ENCODE peak calls at places on chromosomes 4 and X, in five cellular contexts. E, J, R, B and S are unnamed samples.

GRCh38 chrX:48961585-48962091 is 4.2 kb upstream of the OTUD5 start:
- DNase-seq in R (no peak), B (no peak), J (no peak), E (no peak), S (no peak)

GRCh38 chrX:97126020-97126419 is 242.3 kb downstream of the RPA4 start:
- DNase-seq in J (no peak), R (no peak), B (no peak), E (no peak), S (no peak)

GRCh38 chrX:1661048-1661921 is 46.4 kb downstream of the ASMT start:
- DNase-seq in B (no peak), J (no peak), R (peak; percentile 91), E (no peak), S (no peak)

GRCh38 chr4:47926667-47927258 is 12.4 kb upstream of the NFXL1 start:
- DNase-seq in J (peak; percentile 56), E (peak; percentile 24), B (peak; percentile 53), R (peak; percentile 36), S (no peak)

GRCh38 chr4:22348410-22348809 is 167.5 kb downstream of the ADGRA3 start:
- DNase-seq in R (no peak), B (no peak), E (no peak), J (no peak), S (no peak)

GRCh38 chrX:68807818-68808217 is 21.0 kb upstream of the EFNB1 start:
- DNase-seq in J (no peak), E (peak; percentile 10), B (peak; percentile 16), R (no peak), S (no peak)

GRCh38 chr4:10204401-10205058 is 87.9 kb upstream of the WDR1 start:
- DNase-seq in R (no peak), E (no peak), J (no peak), B (no peak), S (no peak)

GRCh38 chr4:185640809-185641675 is 105.7 kb upstream of the PDLIM3 start:
- DNase-seq in E (peak; percentile 15), B (peak; percentile 74), J (no peak), R (no peak), S (peak; percentile 32)

GRCh38 chr4:108094923-108095482 is 73.7 kb downstream of the LEF1 start:
- DNase-seq in R (no peak), J (no peak), B (no peak), E (no peak), S (no peak)

GRCh38 chrX:1196436-1196835 is 16.0 kb downstream of the CRLF2 start:
- DNase-seq in B (no peak), E (no peak), J (no peak), R (no peak), S (no peak)

GRCh38 chr4:71992571-71992970 is 39.2 kb upstream of the NPFFR2 start:
- DNase-seq in J (no peak), E (no peak), R (no peak), B (no peak), S (no peak)

GRCh38 chrX:47958943-47959342 is 44.8 kb downstream of the ZNF182 start:
- DNase-seq in E (no peak), R (peak; percentile 5), B (no peak), J (no peak), S (no peak)

GRCh38 chr4:3464911-3465697 is 2.0 kb downstream of the DOK7 start:
- DNase-seq in E (no peak), J (no peak), R (no peak), B (no peak), S (no peak)